ENCODE peak calls at places on chromosomes 5 and 9, in four cellular contexts. B is heart left ventricle, Z is glutamatergic neuron, E is GM20000. Q is an unnamed sample.

GRCh38 chr9:133705576-133705975 is 32.6 kb downstream of the SARDH start:
- DNase-seq in B (no peak), Z (peak), E (no peak), Q (no peak)

GRCh38 chr5:148913985-148914421 is 87.6 kb downstream of the ADRB2 start:
- DNase-seq in B (no peak), E (no peak), Z (no peak), Q (no peak)

GRCh38 chr9:4686584-4686983 is 7.2 kb downstream of the CDC37L1 start:
- DNase-seq in Z (no peak), B (no peak), E (no peak), Q (no peak)

GRCh38 chr5:178193251-178193809 is 6.2 kb upstream of the GMCL2 start:
- DNase-seq in B (no peak), Z (no peak), E (no peak), Q (no peak)

GRCh38 chr9:116149844-116150243 is 3.7 kb upstream of the PAPPA start:
- DNase-seq in E (peak), B (no peak), Z (peak), Q (peak)

GRCh38 chr5:100706796-100707195 is 171.6 kb downstream of the FAM174A start:
- DNase-seq in Z (no peak), E (no peak), B (no peak), Q (no peak)

GRCh38 chr9:17719053-17719452 is 140.2 kb downstream of the SH3GL2 start:
- DNase-seq in B (no peak), E (no peak), Z (no peak), Q (no peak)

GRCh38 chr5:1874820-1875219 is 7.9 kb downstream of the IRX4 start:
- DNase-seq in E (no peak), Z (peak), B (no peak), Q (no peak)

GRCh38 chr9:21559402-21560280 is 77.5 kb upstream of the IFNE start:
- DNase-seq in E (peak), Z (peak), B (peak), Q (peak)

GRCh38 chr5:179870403-179870903 is 11.8 kb upstream of the MRNIP start:
- DNase-seq in E (no peak), Z (peak), B (peak), Q (no peak)

GRCh38 chr5:129111351-129111750 is 16.8 kb downstream of the ISOC1 start:
- DNase-seq in Z (no peak), E (no peak), B (no peak), Q (no peak)

GRCh38 chr5:139384591-139385051 is 1.5 kb upstream of the SLC23A1 start:
- DNase-seq in E (peak), B (no peak), Z (no peak), Q (no peak)

GRCh38 chr5:150063638-150064037 is 22.7 kb downstream of the CSF1R start:
- DNase-seq in B (no peak), E (no peak), Z (no peak), Q (no peak)

GRCh38 chr5:57783693-57784092 is 301.1 kb upstream of the ACTBL2 start:
- DNase-seq in Z (no peak), E (no peak), B (no peak), Q (no peak)

GRCh38 chr5:125411163-125412050 is 665.0 kb upstream of the ZNF608 start:
- DNase-seq in Z (no peak), B (no peak), E (peak), Q (peak)

GRCh38 chr5:74200560-74200959 is 440.0 kb downstream of the ENC1 start:
- DNase-seq in B (no peak), E (no peak), Z (no peak), Q (no peak)

GRCh38 chr5:173010547-173011464 is 27.2 kb downstream of the ATP6V0E1 start:
- DNase-seq in E (no peak), B (peak), Z (no peak), Q (no peak)
- TF ChIP-seq CTCF in E (no peak), B (peak), Z (no peak), Q (no peak)

GRCh38 chr9:129319076-129319937 is 141.2 kb upstream of the IER5L start:
- DNase-seq in B (no peak), Z (no peak), E (no peak), Q (peak)

GRCh38 chr9:129321511-129322021 is 143.5 kb upstream of the IER5L start:
- DNase-seq in Z (no peak), B (no peak), E (no peak), Q (no peak)

GRCh38 chr9:129322022-129322621 is 144.1 kb upstream of the IER5L start:
- DNase-seq in E (no peak), Z (no peak), B (no peak), Q (peak)

GRCh38 chr9:129319938-129320481 is 141.9 kb upstream of the IER5L start:
- DNase-seq in E (no peak), B (no peak), Z (no peak), Q (peak)

GRCh38 chr9:129320575-129321311 is 142.7 kb upstream of the IER5L start:
- DNase-seq in E (peak), Z (no peak), B (peak), Q (peak)
- TF ChIP-seq CTCF in E (no peak), Z (no peak), B (no peak), Q (no peak)

GRCh38 chr9:127541176-127541575 is 70.9 kb upstream of the STXBP1 start:
- DNase-seq in Z (no peak), B (no peak), E (no peak), Q (no peak)

GRCh38 chr9:127541865-127542264 is 70.2 kb upstream of the STXBP1 start:
- DNase-seq in E (no peak), B (peak), Z (no peak), Q (no peak)

GRCh38 chr9:127539982-127540663 is 72.0 kb upstream of the STXBP1 start:
- DNase-seq in B (no peak), E (no peak), Z (no peak), Q (no peak)

GRCh38 chr9:127539259-127539981 is 72.7 kb upstream of the STXBP1 start:
- DNase-seq in Z (no peak), B (no peak), E (no peak), Q (no peak)

DNA sequence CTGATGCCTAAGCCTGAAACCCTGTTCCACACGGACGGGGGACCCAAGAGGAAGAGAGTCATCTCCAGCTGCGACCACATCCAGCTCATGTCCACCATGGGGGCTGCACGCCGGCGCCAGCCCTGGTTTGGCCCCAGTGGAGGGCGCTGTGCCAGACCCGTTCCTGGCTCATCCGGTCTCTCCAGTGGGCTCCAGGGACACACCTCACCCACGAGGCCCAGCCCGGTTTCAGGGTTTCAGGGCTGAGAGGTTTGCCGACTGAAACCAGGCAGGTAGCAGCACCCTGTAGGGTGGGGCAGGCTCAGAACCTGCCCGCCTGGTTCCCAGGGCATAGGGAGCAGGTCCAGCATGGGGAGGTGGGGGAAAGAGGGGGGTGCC is 71.4 kb upstream of the STXBP1 start:
- DNase-seq in Z (no peak), E (no peak), B (no peak), Q (no peak)
- TF ChIP-seq CTCF in Z (no peak), E (no peak), B (no peak), Q (no peak)

GRCh38 chr5:41519801-41520200 is 9.4 kb upstream of the PLCXD3 start:
- DNase-seq in B (no peak), E (no peak), Z (no peak), Q (no peak)
- TF ChIP-seq CTCF in B (no peak), E (no peak), Z (no peak), Q (no peak)

DNA sequence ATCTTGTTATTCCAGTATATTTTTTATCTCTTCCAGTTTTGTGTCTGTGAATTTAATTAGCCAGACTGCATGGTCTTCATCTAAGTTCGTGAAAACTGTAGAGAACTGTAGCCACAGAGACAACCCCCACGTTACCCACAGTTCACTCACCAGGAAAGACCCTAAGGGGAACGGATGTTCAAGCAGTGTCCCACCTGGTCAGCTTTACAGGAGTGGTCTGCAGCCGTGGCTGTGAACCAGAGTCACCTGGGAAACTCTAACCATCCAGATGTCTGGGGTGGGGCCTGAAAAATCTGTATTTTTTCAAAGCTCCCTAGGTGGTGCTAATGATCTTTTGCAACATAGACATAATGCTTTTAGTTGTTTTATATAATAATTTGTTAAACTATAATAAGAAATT is 47.6 kb upstream of the ANGPTL2 start:
- DNase-seq in E (no peak), B (no peak), Z (no peak), Q (no peak)
- TF ChIP-seq CTCF in E (no peak), B (no peak), Z (no peak), Q (no peak)

DNA sequence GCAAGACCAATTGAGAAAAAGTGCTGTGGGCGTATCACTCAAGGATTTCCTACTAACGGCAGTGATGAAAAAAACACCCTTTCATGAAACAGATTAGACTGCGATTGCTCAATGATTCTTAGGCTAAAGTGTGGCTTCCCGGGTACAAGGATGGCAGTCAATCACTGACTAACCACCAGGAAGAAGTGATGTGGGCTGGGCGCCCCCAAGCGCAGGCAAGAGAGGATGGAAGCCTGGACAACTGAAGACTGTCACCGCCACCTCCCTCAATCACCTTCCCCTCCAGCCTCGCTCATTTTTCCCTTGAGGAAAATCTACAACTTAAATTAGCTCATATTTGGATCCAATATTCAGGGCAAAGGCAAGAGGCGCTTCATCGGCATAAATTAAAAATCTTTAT is 707.2 kb downstream of the MTRR start:
- DNase-seq in Z (no peak), E (no peak), B (no peak), Q (no peak)
- TF ChIP-seq CTCF in Z (no peak), E (no peak), B (no peak), Q (no peak)

DNA sequence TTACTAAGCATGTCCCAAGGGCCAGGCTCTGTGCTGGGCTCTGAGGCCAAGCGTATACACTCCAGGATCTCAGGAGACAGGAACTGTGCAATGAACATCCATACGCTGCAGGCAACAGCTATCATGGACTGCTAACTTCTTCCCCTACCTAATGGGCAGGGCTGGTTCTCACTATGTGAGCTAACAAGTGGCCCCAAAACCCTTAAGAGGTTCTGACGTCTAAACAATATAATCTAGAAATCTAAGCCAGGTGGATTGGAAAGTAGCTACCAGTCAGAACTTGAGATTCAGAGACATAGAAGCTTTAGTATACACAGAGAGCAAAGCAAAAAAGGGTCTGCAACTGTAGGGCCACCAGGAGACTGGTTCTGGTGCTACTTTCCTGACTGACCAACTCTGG is 27.6 kb downstream of the ABCA1 start:
- DNase-seq in Z (no peak), B (no peak), E (no peak), Q (no peak)
- TF ChIP-seq CTCF in Z (no peak), B (no peak), E (no peak), Q (no peak)

DNA sequence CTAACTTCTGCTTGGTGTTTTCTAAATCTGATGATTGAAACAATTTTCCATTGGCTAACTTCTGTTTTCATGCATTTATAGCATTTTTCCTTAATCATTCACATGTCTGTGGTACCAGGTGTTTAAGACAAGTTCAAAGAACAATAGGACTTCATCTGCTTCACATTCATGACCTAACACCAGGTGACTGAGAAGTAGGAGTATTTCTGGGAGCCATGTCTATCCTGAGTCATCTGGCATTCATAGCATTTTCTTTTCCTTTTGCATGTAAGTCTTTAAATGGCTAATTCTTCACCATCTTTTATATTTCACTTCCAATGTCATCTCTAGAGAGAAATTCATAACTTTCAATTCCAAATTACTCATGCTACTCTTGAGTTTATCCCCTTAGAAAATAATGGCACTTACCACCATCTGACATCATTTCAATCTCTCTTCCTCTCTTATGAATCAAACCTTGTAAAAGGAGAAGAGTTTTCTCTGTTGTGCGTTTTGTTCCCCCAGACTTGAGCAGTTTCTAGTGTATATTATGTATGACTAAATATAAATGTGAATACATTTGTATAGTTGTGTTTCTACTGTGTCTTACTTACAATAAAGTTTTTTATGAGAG is 1196.1 kb upstream of the CDH9 start:
- DNase-seq in B (no peak), Z (no peak), E (no peak), Q (no peak)
- TF ChIP-seq CTCF in B (no peak), Z (no peak), E (no peak), Q (no peak)

DNA sequence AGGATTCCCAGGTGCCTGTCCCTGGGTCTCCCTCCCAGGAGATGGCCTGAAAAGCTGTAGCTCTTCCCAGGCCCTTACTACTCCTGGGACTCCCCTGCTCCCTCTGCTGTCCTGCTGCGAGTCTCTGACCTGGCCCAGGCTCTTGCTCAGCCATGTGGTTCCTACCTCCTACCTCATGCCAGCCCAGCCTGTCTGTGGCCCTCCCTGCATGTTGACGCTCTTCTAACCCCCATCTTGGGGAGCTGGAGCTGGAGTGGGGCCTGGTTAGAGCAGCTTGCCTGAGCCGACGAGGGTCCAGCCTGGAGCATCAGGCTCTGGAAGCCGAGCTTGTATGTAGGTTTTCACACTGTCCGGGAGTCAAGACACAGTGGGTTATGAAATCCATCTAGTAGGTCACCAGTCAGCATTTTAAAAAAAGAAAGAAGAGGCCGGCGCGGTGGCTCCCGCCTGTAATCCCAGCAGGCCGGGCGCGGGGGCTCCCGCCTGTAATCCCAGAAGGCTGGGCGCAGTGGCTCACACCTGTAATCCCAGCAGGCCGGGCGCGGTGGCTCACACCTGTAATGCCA is 244.4 kb downstream of the FANCC start:
- DNase-seq in Z (no peak), B (no peak), E (no peak), Q (no peak)
- TF ChIP-seq CTCF in Z (no peak), B (no peak), E (no peak), Q (no peak)